ENCODE peak calls at places on chromosomes 7 and 10, in eight cellular contexts. K is trophoblast cell, Q is sigmoid colon, X is DND-41, V is thyroid gland, J is neuronal stem cell, H is K562, R is prostate gland. D is an unnamed sample. For H3K4me1 and H3K9me3, the result is how much of the 10 kb centered on the place peaks cover.

GRCh38 chr7:50214141-50214670 is 90.3 kb upstream of the IKZF1 start:
- DNase-seq in K (no peak), Q (no peak), X (peak), V (no peak), J (no peak), H (no peak), R (no peak), D (no peak)

GRCh38 chr10:21337171-21337792 is 188.2 kb downstream of the SKIDA1 start:
- DNase-seq in K (peak), Q (no peak), X (no peak), V (no peak), J (no peak), H (no peak), R (no peak), D (no peak)

GRCh38 chr7:142808802-142809583 is 38.2 kb downstream of the PRSS2 start:
- DNase-seq in K (no peak), Q (no peak), X (peak), V (peak), J (no peak), H (peak), R (no peak), D (no peak)

GRCh38 chr7:154553711-154554265 is 449.1 kb downstream of the PAXIP1 start:
- DNase-seq in K (no peak), Q (no peak), X (no peak), V (no peak), J (no peak), H (peak), R (no peak), D (no peak)

GRCh38 chr7:24888653-24889052 is 91.3 kb downstream of the OSBPL3 start:
- DNase-seq in K (no peak), Q (no peak), X (no peak), V (no peak), J (no peak), H (no peak), R (no peak), D (no peak)

GRCh38 chr10:129861776-129862530 is 102.1 kb downstream of the EBF3 start:
- DNase-seq in K (no peak), Q (peak), X (no peak), V (peak), J (no peak), H (no peak), R (no peak), D (no peak)

GRCh38 chr10:124632064-124632531 is 112.1 kb downstream of the FAM53B start:
- DNase-seq in K (peak), Q (no peak), X (peak), V (peak), J (no peak), H (no peak), R (peak), D (peak)

GRCh38 chr10:132510174-132510611 is 27.4 kb upstream of the INPP5A start:
- DNase-seq in K (no peak), Q (peak), X (no peak), V (no peak), J (no peak), H (no peak), R (no peak), D (peak)

GRCh38 chr10:31404640-31405039 is 85.6 kb downstream of the ZEB1 start:
- DNase-seq in K (no peak), Q (no peak), X (no peak), V (no peak), J (no peak), H (peak), R (no peak), D (no peak)

GRCh38 chr10:26214538-26215461 is 1.8 kb upstream of the GAD2 start:
- DNase-seq in K (no peak), Q (no peak), X (peak), V (no peak), J (no peak), H (no peak), R (no peak), D (no peak)
- H3K27ac ChIP-seq in K (no peak), Q (no peak), X (peak), V (no peak), J (no peak), H (no peak), R (no peak), D (no peak)

DNA sequence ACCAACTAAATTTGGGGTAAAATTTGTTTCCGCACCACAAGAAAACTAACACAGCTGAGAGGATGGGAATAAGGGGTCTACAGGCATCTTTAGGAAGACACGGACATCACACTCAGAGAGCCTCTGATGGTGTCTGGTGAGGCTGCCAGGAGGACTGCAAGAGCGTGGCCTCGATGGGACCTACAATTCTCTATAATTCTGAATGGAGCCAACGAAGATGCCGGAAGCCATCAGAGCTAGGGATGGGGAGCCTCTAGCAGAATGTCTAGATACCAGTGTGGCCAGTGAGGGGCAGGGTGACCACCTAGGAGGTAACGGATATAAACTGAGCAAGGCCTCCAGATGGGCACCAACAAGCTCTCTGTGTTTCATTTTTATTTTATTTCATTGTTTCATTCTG is 7.5 kb downstream of the GRID1 start:
- DNase-seq in K (no peak), Q (peak), X (no peak), V (no peak), J (no peak), H (no peak), R (no peak), D (no peak)
- H3K4me1 ChIP-seq in K (under half), Q (under half), X (under half), V (under half), J (under half), H (under half), R (under half), D (under half)

GRCh38 chr10:69618746-69619145 is 11.3 kb upstream of the FAM241B start:
- DNase-seq in K (no peak), Q (no peak), X (no peak), V (no peak), J (no peak), H (no peak), R (no peak), D (no peak)

GRCh38 chr10:69616358-69616757 is 13.7 kb upstream of the FAM241B start:
- DNase-seq in K (no peak), Q (no peak), X (no peak), V (no peak), J (no peak), H (no peak), R (no peak), D (no peak)

GRCh38 chr10:69609077-69609476 is 21.0 kb upstream of the FAM241B start:
- DNase-seq in K (no peak), Q (no peak), X (no peak), V (no peak), J (no peak), H (no peak), R (no peak), D (no peak)

GRCh38 chr10:69614130-69614529 is 15.9 kb upstream of the FAM241B start:
- DNase-seq in K (no peak), Q (no peak), X (no peak), V (no peak), J (no peak), H (no peak), R (no peak), D (no peak)

GRCh38 chr10:69612760-69613159 is 17.3 kb upstream of the FAM241B start:
- DNase-seq in K (no peak), Q (no peak), X (no peak), V (no peak), J (no peak), H (no peak), R (peak), D (no peak)
- H3K9me3 ChIP-seq in K (under half), Q (under half), X (under half), V (under half), J (under half), H (under half), R (under half), D (under half)

GRCh38 chr10:116253716-116254115 is 19.3 kb downstream of the GFRA1 start:
- DNase-seq in K (no peak), Q (no peak), X (no peak), V (no peak), J (no peak), H (no peak), R (no peak), D (no peak)

GRCh38 chr10:116247701-116248100 is 25.3 kb downstream of the GFRA1 start:
- DNase-seq in K (no peak), Q (no peak), X (no peak), V (no peak), J (no peak), H (no peak), R (no peak), D (no peak)

GRCh38 chr10:116254422-116255152 is 18.4 kb downstream of the GFRA1 start:
- DNase-seq in K (no peak), Q (no peak), X (no peak), V (no peak), J (peak), H (no peak), R (no peak), D (no peak)

GRCh38 chr10:116255931-116256748 is 16.9 kb downstream of the GFRA1 start:
- DNase-seq in K (no peak), Q (no peak), X (no peak), V (no peak), J (no peak), H (no peak), R (no peak), D (no peak)

DNA sequence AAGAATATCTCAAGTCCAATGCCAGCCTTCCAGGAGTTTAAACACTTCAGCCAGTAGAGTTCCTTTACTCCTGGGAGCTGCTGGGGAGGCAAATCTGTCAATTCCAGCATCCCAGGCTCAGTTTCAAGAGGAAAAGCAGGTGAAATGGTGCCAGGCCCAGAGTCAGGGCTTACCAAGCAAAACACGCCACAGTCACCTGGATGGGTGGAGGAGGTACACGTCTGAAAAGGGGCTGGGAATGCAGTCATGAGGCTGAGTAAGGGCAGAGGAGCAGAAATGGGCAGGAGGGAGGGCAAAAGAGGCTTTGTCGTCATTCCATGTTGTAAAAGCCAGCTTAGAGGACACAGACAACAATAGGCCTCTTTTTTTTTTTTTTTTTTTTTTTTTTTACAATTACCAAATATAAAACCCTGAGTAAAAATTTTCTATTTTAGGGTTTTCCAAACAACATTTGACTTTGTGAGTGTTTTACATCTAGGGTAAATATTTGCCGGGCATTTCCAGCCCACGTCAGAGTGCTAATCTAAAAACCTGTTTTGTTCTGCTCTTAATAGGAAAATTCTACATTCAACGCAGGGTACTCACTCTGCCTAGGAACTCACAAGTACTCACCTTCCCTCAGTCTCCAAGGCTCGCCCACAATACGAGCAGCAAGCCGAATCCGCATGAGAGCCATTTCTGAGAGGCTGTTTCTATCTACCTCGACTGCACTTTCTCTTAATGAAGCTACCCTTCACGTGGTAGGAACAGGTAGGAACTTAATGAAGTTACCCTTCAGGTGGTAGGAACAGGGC is 21.2 kb downstream of the GFRA1 start:
- DNase-seq in K (no peak), Q (no peak), X (no peak), V (no peak), J (no peak), H (no peak), R (no peak), D (no peak)
- H3K27ac ChIP-seq in K (no peak), Q (no peak), X (no peak), V (no peak), J (no peak), H (no peak), R (no peak), D (no peak)

GRCh38 chr7:131544449-131545425 is 11.7 kb downstream of the PODXL start:
- DNase-seq in K (no peak), Q (peak), X (peak), V (no peak), J (no peak), H (peak), R (no peak), D (no peak)
- H3K4me1 ChIP-seq in K (under half), Q (under half), X (under half), V (under half), J (under half), H (under half), R (under half), D (under half)

GRCh38 chr7:158976468-158976848 is 120.1 kb downstream of the DYNC2I1 start:
- DNase-seq in K (no peak), Q (no peak), X (no peak), V (no peak), J (no peak), H (no peak), R (no peak), D (no peak)

GRCh38 chr7:158979635-158980351 is 123.4 kb downstream of the DYNC2I1 start:
- DNase-seq in K (no peak), Q (peak), X (no peak), V (no peak), J (no peak), H (no peak), R (no peak), D (no peak)

GRCh38 chr7:158976849-158977593 is 120.7 kb downstream of the DYNC2I1 start:
- DNase-seq in K (peak), Q (peak), X (peak), V (peak), J (peak), H (peak), R (peak), D (peak)

GRCh38 chr7:158975526-158976467 is 119.4 kb downstream of the DYNC2I1 start:
- DNase-seq in K (peak), Q (no peak), X (peak), V (no peak), J (no peak), H (peak), R (no peak), D (no peak)

GRCh38 chr7:158979023-158979529 is 122.7 kb downstream of the DYNC2I1 start:
- DNase-seq in K (no peak), Q (no peak), X (no peak), V (no peak), J (no peak), H (no peak), R (no peak), D (no peak)
- H3K9me3 ChIP-seq in K (under half), Q (under half), X (half or more), V (under half), J (under half), H (under half), R (under half), D (under half)

D was measured in right cardiac atrium.